ENCODE peak calls at places on chromosomes 7 and 10, in nine cellular contexts. One of them, this sample, is unnamed.

GRCh38 chr7:139451638-139452037 is 31.8 kb downstream of the KLRG2 start:
- DNase-seq in Daoy: peak; percentile 91
- DNase-seq in HEK293T: no peak
- DNase-seq in GM04504: no peak
- DNase-seq in GM20000: no peak
- DNase-seq in T-helper 22 cell: no peak
- DNase-seq in posterior vena cava: no peak
- DNase-seq in Ammon's horn: no peak
- DNase-seq in DMS153: no peak
- DNase-seq in this sample: no peak

GRCh38 chr10:63522129-63522687 is 1.0 kb downstream of the REEP3 start:
- DNase-seq in Daoy: no peak
- DNase-seq in HEK293T: no peak
- DNase-seq in GM04504: no peak
- DNase-seq in GM20000: peak; percentile 50
- DNase-seq in T-helper 22 cell: no peak
- DNase-seq in posterior vena cava: no peak
- DNase-seq in Ammon's horn: no peak
- DNase-seq in DMS153: no peak
- DNase-seq in this sample: no peak

GRCh38 chr7:108135446-108136190 is 5.5 kb upstream of the LAMB4 start:
- DNase-seq in Daoy: no peak
- DNase-seq in HEK293T: no peak
- DNase-seq in GM04504: no peak
- DNase-seq in GM20000: peak; percentile 48
- DNase-seq in T-helper 22 cell: no peak
- DNase-seq in posterior vena cava: no peak
- DNase-seq in Ammon's horn: no peak
- DNase-seq in DMS153: no peak
- DNase-seq in this sample: no peak

GRCh38 chr10:78146200-78146599 is 112.5 kb downstream of the RPS24 start:
- DNase-seq in Daoy: no peak
- DNase-seq in HEK293T: no peak
- DNase-seq in GM04504: no peak
- DNase-seq in GM20000: no peak
- DNase-seq in T-helper 22 cell: no peak
- DNase-seq in posterior vena cava: no peak
- DNase-seq in Ammon's horn: no peak
- DNase-seq in DMS153: no peak
- DNase-seq in this sample: no peak

GRCh38 chr7:47281966-47282643 is 299.8 kb downstream of the TNS3 start:
- DNase-seq in Daoy: no peak
- DNase-seq in HEK293T: no peak
- DNase-seq in GM04504: no peak
- DNase-seq in GM20000: no peak
- DNase-seq in T-helper 22 cell: no peak
- DNase-seq in posterior vena cava: no peak
- DNase-seq in Ammon's horn: no peak
- DNase-seq in DMS153: no peak
- DNase-seq in this sample: no peak

GRCh38 chr7:35729061-35729783 is 34.3 kb upstream of the HERPUD2 start:
- DNase-seq in Daoy: no peak
- DNase-seq in HEK293T: no peak
- DNase-seq in GM04504: no peak
- DNase-seq in GM20000: peak; percentile 58
- DNase-seq in T-helper 22 cell: no peak
- DNase-seq in posterior vena cava: no peak
- DNase-seq in Ammon's horn: no peak
- DNase-seq in DMS153: no peak
- DNase-seq in this sample: no peak

GRCh38 chr7:28299556-28299955 is 112.8 kb upstream of the CREB5 start:
- DNase-seq in Daoy: no peak
- DNase-seq in HEK293T: no peak
- DNase-seq in GM04504: no peak
- DNase-seq in GM20000: no peak
- DNase-seq in T-helper 22 cell: no peak
- DNase-seq in posterior vena cava: no peak
- DNase-seq in Ammon's horn: no peak
- DNase-seq in DMS153: no peak
- DNase-seq in this sample: no peak

GRCh38 chr7:4645241-4645640 is 36.9 kb upstream of the FOXK1 start:
- DNase-seq in Daoy: no peak
- DNase-seq in HEK293T: no peak
- DNase-seq in GM04504: peak; percentile 34
- DNase-seq in GM20000: no peak
- DNase-seq in T-helper 22 cell: no peak
- DNase-seq in posterior vena cava: no peak
- DNase-seq in Ammon's horn: no peak
- DNase-seq in DMS153: no peak
- DNase-seq in this sample: no peak